ENCODE peak calls at places on chromosomes 13 and 19, in seven cellular contexts. P is stimulated activated CD8-positive, alpha-beta memory T cell treated with anti-CD3 and anti-CD28 coated beads, Interleukin-15, amount 100 ng/mL, for 24 hours; V is foreskin fibroblast; I is activated CD8-positive, alpha-beta memory T cell treated with anti-CD3 and anti-CD28 coated beads for 48 hours; Q is WTC11; B is mucosa of gallbladder; G is ELR. Y is an unnamed sample.
A peak's percentile ranks its signal among the peaks of the same experiment; 100 is the strongest.

GRCh38 chr19:49506575-49507105 is 5.8 kb upstream of the FCGRT start:
- DNase-seq in P (peak; percentile 41), V (peak; percentile 67), I (no peak), Q (peak; percentile 89), B (no peak), G (peak; percentile 70), Y (peak; percentile 52)

GRCh38 chr19:38277549-38277948 is 13.2 kb downstream of the SPINT2 start:
- DNase-seq in P (no peak), V (peak; percentile 45), I (no peak), Q (no peak), B (no peak), G (no peak), Y (peak; percentile 72)

GRCh38 chr19:44587863-44588752 is 25.3 kb upstream of the IGSF23 start:
- DNase-seq in P (no peak), V (peak; percentile 89), I (peak; percentile 23), Q (no peak), B (no peak), G (peak; percentile 86), Y (peak; percentile 74)

GRCh38 chr13:30033681-30034447 is 183.4 kb upstream of the UBL3 start:
- DNase-seq in P (no peak), V (peak; percentile 92), I (no peak), Q (no peak), B (no peak), G (peak; percentile 93), Y (peak; percentile 66)

GRCh38 chr19:41616785-41617621 is 9.9 kb downstream of the CEACAM4 start:
- DNase-seq in P (no peak), V (peak; percentile 43), I (no peak), Q (peak; percentile 57), B (no peak), G (peak; percentile 25), Y (peak; percentile 25)

GRCh38 chr19:43739836-43740235 is 14.9 kb downstream of the SMG9 start:
- DNase-seq in P (no peak), V (no peak), I (no peak), Q (no peak), B (peak; percentile 76), G (peak; percentile 31), Y (peak; percentile 46)

GRCh38 chr13:97848886-97849285 is 104.6 kb upstream of the IPO5 start:
- DNase-seq in P (no peak), V (peak; percentile 16), I (no peak), Q (no peak), B (no peak), G (no peak), Y (no peak)

GRCh38 chr13:112072531-112073244 is 5.7 kb downstream of the SOX1 start:
- DNase-seq in P (no peak), V (no peak), I (no peak), Q (peak; percentile 83), B (no peak), G (no peak), Y (no peak)

GRCh38 chr13:100636441-100636840 is 38.2 kb downstream of the TMTC4 start:
- DNase-seq in P (no peak), V (no peak), I (no peak), Q (no peak), B (no peak), G (no peak), Y (no peak)

GRCh38 chr13:45413826-45414312 is 4.3 kb downstream of the SLC25A30 start:
- DNase-seq in P (no peak), V (peak; percentile 23), I (no peak), Q (no peak), B (no peak), G (no peak), Y (no peak)

GRCh38 chr13:102914629-102914935 is 68.8 kb downstream of the ERCC5 start:
- DNase-seq in P (no peak), V (no peak), I (no peak), Q (no peak), B (no peak), G (no peak), Y (no peak)